ENCODE peak calls at places on chromosomes 5 and 9, in nine cellular contexts. S is coronary artery; N is stimulated activated CD4-positive, alpha-beta T cell treated with anti-CD3 and anti-CD28 coated beads, Interleukin-2, amount 100 ng/mL, for 24 hours; D is AG04450; T is nucleus accumbens; L is ovary; A is HFFc6; I is NCI-H1105; B is pons. W is an unnamed sample.

GRCh38 chr5:142319560-142320426 is 5.0 kb downstream of the SPRY4 start:
- DNase-seq in S (no peak), N (no peak), D (no peak), T (no peak), L (no peak), A (no peak), I (no peak), B (no peak), W (no peak)

GRCh38 chr5:38709678-38710306 is 136.0 kb upstream of the OSMR start:
- DNase-seq in S (no peak), N (no peak), D (no peak), T (no peak), L (no peak), A (no peak), I (no peak), B (peak; percentile 31), W (no peak)

GRCh38 chr9:37929441-37929895 is 25.5 kb upstream of the SLC25A51 start:
- DNase-seq in S (no peak), N (no peak), D (no peak), T (no peak), L (no peak), A (peak; percentile 46), I (no peak), B (no peak), W (no peak)

GRCh38 chr5:29161399-29161798 is 2032.1 kb upstream of the CDH6 start:
- DNase-seq in S (no peak), N (no peak), D (no peak), T (no peak), L (no peak), A (no peak), I (no peak), B (no peak), W (peak; percentile 1)

GRCh38 chr5:137310051-137310730 is 188.9 kb downstream of the SPOCK1 start:
- DNase-seq in S (no peak), N (no peak), D (peak; percentile 78), T (no peak), L (no peak), A (peak; percentile 94), I (no peak), B (no peak), W (peak; percentile 83)

GRCh38 chr9:125995006-125995405 is 247.8 kb downstream of the PBX3 start:
- DNase-seq in S (no peak), N (no peak), D (no peak), T (no peak), L (no peak), A (no peak), I (no peak), B (no peak), W (no peak)

GRCh38 chr9:72280913-72281500 is 84.0 kb downstream of the ZFAND5 start:
- DNase-seq in S (no peak), N (peak; percentile 74), D (no peak), T (peak; percentile 75), L (peak; percentile 74), A (peak; percentile 60), I (peak; percentile 53), B (peak; percentile 75), W (peak; percentile 56)

GRCh38 chr5:55672477-55672911 is 39.6 kb downstream of the SLC38A9 start:
- DNase-seq in S (no peak), N (no peak), D (no peak), T (no peak), L (no peak), A (no peak), I (no peak), B (peak; percentile 90), W (no peak)

GRCh38 chr5:168334161-168335094 is 43.0 kb downstream of the WWC1 start:
- DNase-seq in S (no peak), N (no peak), D (peak; percentile 57), T (peak; percentile 38), L (peak; percentile 36), A (peak; percentile 76), I (no peak), B (peak; percentile 13), W (peak; percentile 85)

GRCh38 chr9:109101810-109102209 is 17.9 kb downstream of the TMEM245 start:
- DNase-seq in S (no peak), N (no peak), D (no peak), T (no peak), L (no peak), A (peak; percentile 40), I (no peak), B (no peak), W (no peak)

GRCh38 chr9:105191508-105192118 is 52.8 kb upstream of the SLC44A1 start:
- DNase-seq in S (no peak), N (no peak), D (no peak), T (no peak), L (no peak), A (no peak), I (no peak), B (peak; percentile 21), W (no peak)

GRCh38 chr5:36417668-36418067 is 116.0 kb upstream of the RANBP3L start:
- DNase-seq in S (no peak), N (no peak), D (no peak), T (no peak), L (no peak), A (no peak), I (no peak), B (no peak), W (no peak)

GRCh38 chr9:109487247-109487646 is 10.9 kb downstream of the PTPN3 start:
- DNase-seq in S (no peak), N (no peak), D (no peak), T (no peak), L (no peak), A (no peak), I (no peak), B (no peak), W (peak; percentile 59)

GRCh38 chr5:177295929-177296328 is 7.6 kb downstream of the RAB24 start:
- DNase-seq in S (no peak), N (no peak), D (no peak), T (no peak), L (no peak), A (no peak), I (no peak), B (no peak), W (no peak)

GRCh38 chr9:86443992-86444391 is 89.8 kb upstream of the TUT7 start:
- DNase-seq in S (no peak), N (no peak), D (no peak), T (no peak), L (no peak), A (no peak), I (no peak), B (no peak), W (no peak)

GRCh38 chr9:99294850-99295461 is 72.9 kb downstream of the SEC61B start:
- DNase-seq in S (no peak), N (no peak), D (no peak), T (no peak), L (no peak), A (no peak), I (no peak), B (no peak), W (no peak)

GRCh38 chr5:55816342-55816741 is 34.8 kb upstream of the IL31RA start:
- DNase-seq in S (no peak), N (no peak), D (peak; percentile 88), T (no peak), L (no peak), A (peak; percentile 60), I (no peak), B (no peak), W (peak; percentile 38)

GRCh38 chr5:149152317-149152746 is 11.0 kb downstream of the ABLIM3 start:
- DNase-seq in S (no peak), N (no peak), D (no peak), T (no peak), L (no peak), A (peak; percentile 30), I (no peak), B (no peak), W (peak; percentile 65)

GRCh38 chr9:127083133-127083532 is 39.3 kb downstream of the ANGPTL2 start:
- DNase-seq in S (no peak), N (no peak), D (no peak), T (no peak), L (no peak), A (no peak), I (no peak), B (no peak), W (no peak)

GRCh38 chr9:19255112-19255511 is 24.6 kb downstream of the DENND4C start:
- DNase-seq in S (no peak), N (no peak), D (no peak), T (no peak), L (no peak), A (no peak), I (no peak), B (no peak), W (no peak)

GRCh38 chr9:14321517-14322125 is 7.7 kb upstream of the NFIB start:
- DNase-seq in S (no peak), N (no peak), D (no peak), T (no peak), L (no peak), A (no peak), I (no peak), B (peak; percentile 63), W (no peak)

GRCh38 chr5:42993516-42994284 is 46.4 kb downstream of the ANXA2R start:
- DNase-seq in S (no peak), N (peak; percentile 51), D (peak; percentile 66), T (no peak), L (no peak), A (no peak), I (no peak), B (peak; percentile 31), W (no peak)

GRCh38 chr9:94982211-94982610 is 255.7 kb downstream of the AOPEP start:
- DNase-seq in S (no peak), N (no peak), D (no peak), T (peak; percentile 45), L (no peak), A (no peak), I (no peak), B (no peak), W (no peak)

GRCh38 chr5:59873113-59873512 is 20.4 kb downstream of the PDE4D start:
- DNase-seq in S (no peak), N (no peak), D (peak; percentile 10), T (no peak), L (no peak), A (peak; percentile 92), I (no peak), B (no peak), W (no peak)

GRCh38 chr9:70111042-70111602 is 67.5 kb downstream of the MAMDC2 start:
- DNase-seq in S (peak; percentile 85), N (peak; percentile 65), D (peak; percentile 53), T (peak; percentile 20), L (peak; percentile 87), A (peak; percentile 63), I (peak; percentile 73), B (peak; percentile 46), W (peak; percentile 72)

GRCh38 chr5:43416233-43416987 is 4.2 kb upstream of the CCL28 start:
- DNase-seq in S (no peak), N (no peak), D (no peak), T (no peak), L (no peak), A (no peak), I (no peak), B (no peak), W (no peak)

GRCh38 chr5:160450164-160450932 is 28.7 kb downstream of the PTTG1 start:
- DNase-seq in S (no peak), N (no peak), D (no peak), T (no peak), L (no peak), A (no peak), I (no peak), B (no peak), W (no peak)

GRCh38 chr5:150154618-150155134 is 969 bp downstream of the PDGFRB start:
- DNase-seq in S (no peak), N (no peak), D (no peak), T (no peak), L (peak; percentile 44), A (no peak), I (no peak), B (no peak), W (no peak)

GRCh38 chr9:91164724-91165520 is 196.8 kb downstream of the AUH start:
- DNase-seq in S (peak; percentile 73), N (peak; percentile 71), D (peak; percentile 97), T (no peak), L (no peak), A (peak; percentile 97), I (no peak), B (peak; percentile 58), W (peak; percentile 84)

GRCh38 chr5:172905346-172905756 is 53.9 kb upstream of the RPL26L1 start:
- DNase-seq in S (no peak), N (no peak), D (no peak), T (peak; percentile 70), L (peak; percentile 34), A (no peak), I (no peak), B (peak; percentile 88), W (no peak)

GRCh38 chr5:137367951-137368350 is 131.2 kb downstream of the SPOCK1 start:
- DNase-seq in S (no peak), N (no peak), D (no peak), T (no peak), L (no peak), A (no peak), I (no peak), B (no peak), W (no peak)